ENCODE peak calls at places on chromosomes 4 and X, in five cellular contexts. H is H1, M is GM12892, X is K562, S is HepG2. O is an unnamed sample.

GRCh38 chr4:172776203-172776896 is 392.3 kb upstream of the GALNT7 start:
- DNase-seq in H (no peak), M (no peak), X (no peak), S (no peak), O (no peak)

GRCh38 chrX:78024349-78025108 is 55.1 kb upstream of the PGAM4 start:
- DNase-seq in H (no peak), M (peak; percentile 18), X (peak; percentile 42), S (peak; percentile 45), O (peak; percentile 18)

GRCh38 chr4:23818097-23818648 is 71.7 kb downstream of the PPARGC1A start:
- DNase-seq in H (no peak), M (no peak), X (no peak), S (no peak), O (no peak)

GRCh38 chrX:48632207-48632606 is 34.9 kb downstream of the WDR13 start:
- DNase-seq in H (no peak), M (no peak), X (no peak), S (no peak), O (no peak)

GRCh38 chr4:11565899-11566298 is 137.2 kb upstream of the HS3ST1 start:
- DNase-seq in H (no peak), M (no peak), X (no peak), S (no peak), O (no peak)

GRCh38 chr4:149371021-149371420 is 444.6 kb downstream of the IQCM start:
- DNase-seq in H (peak; percentile 7), M (no peak), X (no peak), S (peak; percentile 34), O (peak; percentile 0)

GRCh38 chr4:40916880-40917279 is 167.1 kb downstream of the NSUN7 start:
- DNase-seq in H (peak; percentile 27), M (peak; percentile 46), X (peak; percentile 60), S (peak; percentile 27), O (peak; percentile 53)

GRCh38 chrX:97685753-97686152 is 802.0 kb downstream of the RPA4 start:
- DNase-seq in H (no peak), M (no peak), X (peak; percentile 6), S (peak; percentile 11), O (no peak)

GRCh38 chr4:15920723-15921591 is 17.6 kb downstream of the FGFBP1 start:
- DNase-seq in H (no peak), M (no peak), X (no peak), S (no peak), O (no peak)

GRCh38 chr4:142703694-142704309 is 142.3 kb downstream of the INPP4B start:
- DNase-seq in H (no peak), M (no peak), X (no peak), S (no peak), O (no peak)

GRCh38 chrX:21989415-21989814 is 42.7 kb upstream of the PHEX start:
- DNase-seq in H (no peak), M (no peak), X (no peak), S (no peak), O (no peak)

GRCh38 chr4:1207603-1208265 is 35.4 kb upstream of the SPON2 start:
- DNase-seq in H (no peak), M (no peak), X (no peak), S (no peak), O (no peak)

GRCh38 chr4:77437079-77437478 is 168.5 kb upstream of the CXCL13 start:
- DNase-seq in H (no peak), M (no peak), X (no peak), S (no peak), O (no peak)

GRCh38 chr4:41154001-41154813 is 60.1 kb downstream of the APBB2 start:
- DNase-seq in H (no peak), M (no peak), X (no peak), S (no peak), O (no peak)

GRCh38 chr4:89289312-89289711 is 18.3 kb downstream of the GPRIN3 start:
- DNase-seq in H (no peak), M (no peak), X (no peak), S (no peak), O (no peak)

GRCh38 chr4:41172772-41173171 is 41.6 kb downstream of the APBB2 start:
- DNase-seq in H (no peak), M (no peak), X (no peak), S (no peak), O (no peak)

GRCh38 chr4:96009720-96010119 is 169.8 kb downstream of the PDHA2 start:
- DNase-seq in H (no peak), M (no peak), X (no peak), S (no peak), O (no peak)

GRCh38 chr4:25234390-25235367 is 846 bp downstream of the PI4K2B start:
- DNase-seq in H (no peak), M (peak; percentile 31), X (peak; percentile 64), S (peak; percentile 89), O (no peak)

GRCh38 chr4:82842593-82842992 is 44.0 kb upstream of the SCD5 start:
- DNase-seq in H (no peak), M (no peak), X (peak; percentile 13), S (peak; percentile 13), O (no peak)

GRCh38 chrX:136215559-136215958 is 35.6 kb downstream of the MAP7D3 start:
- DNase-seq in H (no peak), M (no peak), X (no peak), S (no peak), O (no peak)

GRCh38 chr4:23401572-23401971 is 488.3 kb downstream of the PPARGC1A start:
- DNase-seq in H (no peak), M (no peak), X (no peak), S (no peak), O (no peak)

GRCh38 chr4:866761-867390 is 40.9 kb upstream of the CPLX1 start:
- DNase-seq in H (no peak), M (no peak), X (no peak), S (no peak), O (no peak)

GRCh38 chr4:25069014-25069413 is 38.3 kb upstream of the LGI2 start:
- DNase-seq in H (no peak), M (no peak), X (no peak), S (peak; percentile 77), O (no peak)

GRCh38 chr4:125115476-125115875 is 199.3 kb upstream of the FAT4 start:
- DNase-seq in H (no peak), M (no peak), X (no peak), S (no peak), O (no peak)

GRCh38 chr4:1218892-1219552 is 29.9 kb downstream of the CTBP1 start:
- DNase-seq in H (no peak), M (no peak), X (no peak), S (no peak), O (peak; percentile 61)

GRCh38 chr4:48028654-48029053 is 12.1 kb downstream of the NIPAL1 start:
- DNase-seq in H (no peak), M (no peak), X (no peak), S (no peak), O (no peak)

GRCh38 chr4:150598906-150599305 is 17.0 kb downstream of the MAB21L2 start:
- DNase-seq in H (no peak), M (no peak), X (no peak), S (no peak), O (no peak)

GRCh38 chr4:47640911-47641310 is 155.8 kb downstream of the ATP10D start:
- DNase-seq in H (no peak), M (no peak), X (no peak), S (no peak), O (no peak)

GRCh38 chrX:2629316-2630168 is 61.6 kb upstream of the CD99 start:
- DNase-seq in H (no peak), M (no peak), X (peak; percentile 25), S (peak; percentile 28), O (no peak)

GRCh38 chr4:19300213-19300612 is 951.5 kb upstream of the SLIT2 start:
- DNase-seq in H (no peak), M (no peak), X (no peak), S (no peak), O (no peak)
- TF ChIP-seq POLR2AphosphoS5 in H (no peak), M (no peak), X (no peak), S (no peak), O (no peak)

DNA sequence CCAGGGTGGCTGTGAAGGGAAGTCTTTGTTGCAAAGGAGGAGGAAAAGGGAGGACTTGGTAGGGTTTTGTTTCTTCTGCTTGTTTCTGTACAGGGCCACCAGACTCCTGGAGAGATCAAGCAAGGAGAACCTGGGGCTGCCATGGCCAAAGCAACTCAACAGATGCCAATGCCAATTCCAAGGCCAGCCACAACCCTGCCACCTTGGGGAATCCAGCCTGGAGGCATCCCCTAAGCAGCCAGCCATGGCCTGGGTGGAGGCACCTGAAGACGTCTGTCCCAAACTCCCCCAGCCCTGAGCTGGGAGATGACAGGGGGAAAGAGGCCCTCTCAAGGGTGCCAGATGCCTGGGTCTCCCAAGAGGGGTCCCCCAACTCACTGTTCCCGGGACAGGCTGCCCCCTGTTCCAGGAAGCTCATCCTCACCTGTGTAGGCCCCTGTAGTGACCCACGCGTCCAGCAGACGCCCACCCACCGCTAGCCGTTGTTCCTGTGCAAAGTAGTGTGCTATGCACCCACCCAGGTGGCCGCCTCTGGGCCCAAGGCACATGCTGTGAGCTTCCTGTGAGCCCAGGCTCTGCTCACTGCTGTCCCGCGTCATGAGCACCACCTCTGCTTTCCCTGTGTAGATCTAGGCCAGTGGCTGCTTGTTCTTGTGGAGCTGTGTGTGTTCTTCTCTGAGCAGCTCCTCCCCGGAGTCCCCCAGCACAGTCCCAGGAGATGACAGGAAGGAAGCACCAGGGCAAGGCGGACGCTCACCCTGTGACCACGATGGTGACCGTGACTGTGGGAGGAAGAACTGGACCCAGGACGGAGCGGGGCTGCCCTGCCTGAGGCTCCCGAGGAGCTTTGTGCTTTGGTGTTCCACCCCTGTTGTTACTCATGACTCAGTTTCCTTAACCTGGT is 3.2 kb downstream of the PNMA3 start:
- DNase-seq in H (no peak), M (no peak), X (no peak), S (no peak), O (no peak)
- TF ChIP-seq TAF1 in H (no peak), M (no peak), X (no peak), S (no peak), O (no peak)

GRCh38 chr4:6641164-6641970 is 882 bp downstream of the MRFAP1 start:
- DNase-seq in H (no peak), M (peak; percentile 37), X (peak; percentile 55), S (no peak), O (no peak)
- TF ChIP-seq POLR2A in H (no peak), M (no peak), X (no peak), S (no peak), O (peak; percentile 50)

GRCh38 chr4:26406346-26406975 is 83.8 kb downstream of the CCKAR start:
- DNase-seq in H (no peak), M (no peak), X (no peak), S (no peak), O (no peak)
- TF ChIP-seq POLR2AphosphoS5 in H (no peak), M (no peak), X (no peak), S (no peak), O (no peak)

GRCh38 chrX:71372388-71372787 is 6.2 kb downstream of the TAF1 start:
- DNase-seq in H (no peak), M (no peak), X (no peak), S (no peak), O (no peak)
- TF ChIP-seq TAF1 in H (no peak), M (no peak), X (no peak), S (no peak), O (no peak)

GRCh38 chrX:119574394-119575266 is at the start of gene UBE2A:
- DNase-seq in H (peak; percentile 78), M (peak; percentile 77), X (peak; percentile 95), S (peak; percentile 69), O (peak; percentile 76)
- TF ChIP-seq POLR2A in H (peak; percentile 88), M (peak; percentile 98), X (peak; percentile 97), S (peak; percentile 95), O (peak; percentile 96)

DNA sequence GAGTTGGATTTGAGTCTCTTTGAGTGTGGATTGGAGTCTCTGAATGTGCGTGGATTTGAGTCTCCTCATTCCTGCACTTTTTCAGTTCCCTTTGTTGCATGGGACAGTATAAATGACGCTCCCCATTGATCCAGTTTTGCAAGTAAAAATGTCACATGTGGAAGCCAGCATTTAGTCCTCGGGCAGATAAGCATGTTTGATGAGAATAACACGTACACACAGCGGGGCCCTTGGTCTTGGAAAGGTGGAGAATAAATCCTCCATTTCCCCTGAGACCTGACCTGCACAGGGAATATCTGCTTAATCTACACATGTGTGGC is 8.1 kb downstream of the P2RY8 start:
- DNase-seq in H (no peak), M (no peak), X (no peak), S (no peak), O (no peak)
- TF ChIP-seq POLR2AphosphoS5 in H (no peak), M (no peak), X (no peak), S (no peak), O (no peak)

O was measured in GM12891.